ENCODE peak calls at places on chromosomes 5 and 9, in four cellular contexts. D, W, S and V are unnamed samples. For H3K79me1, the result is how much of the 10 kb centered on the place peaks cover.

GRCh38 chr9:76198336-76198735 is 195.9 kb downstream of the RFK start:
- DNase-seq in D (no peak), W (peak), S (no peak), V (no peak)

GRCh38 chr9:35306281-35306680 is 144.5 kb downstream of the UNC13B start:
- DNase-seq in S (no peak), W (peak), D (no peak), V (no peak)

GRCh38 chr9:136014928-136015633 is 53.9 kb upstream of the UBAC1 start:
- DNase-seq in W (no peak), S (no peak), D (no peak), V (no peak)

GRCh38 chr5:173884402-173885053 is 3.6 kb upstream of the CPEB4 start:
- DNase-seq in S (no peak), W (no peak), D (no peak), V (no peak)

GRCh38 chr5:172714491-172715420 is 56.2 kb downstream of the DUSP1 start:
- DNase-seq in S (peak), D (peak), W (peak), V (peak)

GRCh38 chr9:130018260-130018659 is 24.7 kb downstream of the FNBP1 start:
- DNase-seq in W (peak), S (no peak), D (no peak), V (no peak)

GRCh38 chr9:77999231-77999631 is 32.4 kb downstream of the GNAQ start:
- DNase-seq in D (no peak), S (no peak), W (peak), V (no peak)

GRCh38 chr5:93572101-93572772 is 8.8 kb downstream of the NR2F1-AS1 start:
- DNase-seq in D (peak), W (no peak), S (no peak), V (no peak)

GRCh38 chr9:19283108-19283710 is 52.7 kb downstream of the DENND4C start:
- DNase-seq in S (no peak), W (no peak), D (no peak), V (no peak)

GRCh38 chr9:4550777-4551476 is 60.7 kb downstream of the SLC1A1 start:
- DNase-seq in S (no peak), W (peak), D (no peak), V (no peak)

GRCh38 chr5:135851907-135852805 is 17.7 kb downstream of the SLC25A48 start:
- DNase-seq in S (no peak), D (no peak), W (no peak), V (no peak)

GRCh38 chr5:1120236-1120999 is 8.6 kb upstream of the SLC12A7 start:
- DNase-seq in D (no peak), W (no peak), S (no peak), V (no peak)

GRCh38 chr5:179923422-179923821 is 15.7 kb upstream of the TBC1D9B start:
- DNase-seq in W (no peak), D (no peak), S (no peak), V (no peak)

GRCh38 chr5:159149085-159149484 is 49.4 kb upstream of the EBF1 start:
- DNase-seq in W (no peak), D (no peak), S (no peak), V (no peak)

GRCh38 chr9:75333624-75334023 is 245.3 kb downstream of the OSTF1 start:
- DNase-seq in W (no peak), D (no peak), S (no peak), V (no peak)

GRCh38 chr5:110463116-110463515 is 263.4 kb downstream of the TMEM232 start:
- DNase-seq in S (no peak), D (no peak), W (peak), V (no peak)

GRCh38 chr9:112546149-112547012 is 59.8 kb downstream of the KIAA1958 start:
- DNase-seq in W (peak), S (no peak), D (no peak), V (no peak)

GRCh38 chr5:124111886-124112285 is 599.9 kb downstream of the CSNK1G3 start:
- DNase-seq in W (peak), S (no peak), D (no peak), V (no peak)

GRCh38 chr5:123438902-123439301 is 15.7 kb upstream of the CEP120 start:
- DNase-seq in S (no peak), W (peak), D (no peak), V (no peak)

GRCh38 chr9:91285729-91286353 is 75.9 kb downstream of the AUH start:
- DNase-seq in S (no peak), W (peak), D (no peak), V (no peak)

GRCh38 chr9:109030426-109030825 is 17.1 kb upstream of the CTNNAL1 start:
- DNase-seq in W (no peak), S (no peak), D (no peak), V (no peak)

GRCh38 chr5:116575635-116576042 is 1.0 kb upstream of the SEMA6A start:
- DNase-seq in S (peak), D (peak), W (no peak), V (peak)

GRCh38 chr5:27316283-27316675 is 277.9 kb upstream of the CDH9 start:
- DNase-seq in D (no peak), S (no peak), W (peak), V (no peak)

DNA sequence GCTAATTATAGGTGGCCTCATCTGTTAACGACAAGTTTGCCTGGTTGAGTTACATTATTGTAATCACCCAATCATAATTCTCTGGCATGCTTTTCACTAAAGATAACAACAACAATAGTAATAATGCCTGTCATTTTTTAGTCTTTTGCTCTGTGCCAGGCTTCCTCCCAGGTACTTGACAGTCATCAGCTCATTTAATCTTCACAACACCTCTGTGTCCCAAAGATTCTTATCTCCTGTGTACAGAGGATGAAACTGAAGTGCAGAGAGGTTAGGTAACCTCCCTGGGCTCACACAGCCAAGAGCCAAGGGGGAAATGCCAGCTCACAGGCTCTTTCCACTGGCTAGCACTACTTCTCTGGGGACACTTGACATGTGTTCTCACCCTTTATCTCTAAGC is 77.5 kb downstream of the DAB2IP start:
- DNase-seq in D (no peak), S (no peak), W (no peak), V (no peak)
- H3K79me1 ChIP-seq in D (under half), S (under half), W (under half), V (under half)

GRCh38 chr9:133143639-133144141 is 20.0 kb downstream of the GBGT1 start:
- DNase-seq in D (no peak), W (no peak), S (no peak), V (no peak)
- H3K79me1 ChIP-seq in D (under half), W (under half), S (under half), V (under half)

GRCh38 chr5:150500328-150500841 is 7.5 kb upstream of the NDST1 start:
- DNase-seq in S (no peak), W (no peak), D (no peak), V (no peak)
- H3K79me1 ChIP-seq in S (under half), W (under half), D (under half), V (under half)

DNA sequence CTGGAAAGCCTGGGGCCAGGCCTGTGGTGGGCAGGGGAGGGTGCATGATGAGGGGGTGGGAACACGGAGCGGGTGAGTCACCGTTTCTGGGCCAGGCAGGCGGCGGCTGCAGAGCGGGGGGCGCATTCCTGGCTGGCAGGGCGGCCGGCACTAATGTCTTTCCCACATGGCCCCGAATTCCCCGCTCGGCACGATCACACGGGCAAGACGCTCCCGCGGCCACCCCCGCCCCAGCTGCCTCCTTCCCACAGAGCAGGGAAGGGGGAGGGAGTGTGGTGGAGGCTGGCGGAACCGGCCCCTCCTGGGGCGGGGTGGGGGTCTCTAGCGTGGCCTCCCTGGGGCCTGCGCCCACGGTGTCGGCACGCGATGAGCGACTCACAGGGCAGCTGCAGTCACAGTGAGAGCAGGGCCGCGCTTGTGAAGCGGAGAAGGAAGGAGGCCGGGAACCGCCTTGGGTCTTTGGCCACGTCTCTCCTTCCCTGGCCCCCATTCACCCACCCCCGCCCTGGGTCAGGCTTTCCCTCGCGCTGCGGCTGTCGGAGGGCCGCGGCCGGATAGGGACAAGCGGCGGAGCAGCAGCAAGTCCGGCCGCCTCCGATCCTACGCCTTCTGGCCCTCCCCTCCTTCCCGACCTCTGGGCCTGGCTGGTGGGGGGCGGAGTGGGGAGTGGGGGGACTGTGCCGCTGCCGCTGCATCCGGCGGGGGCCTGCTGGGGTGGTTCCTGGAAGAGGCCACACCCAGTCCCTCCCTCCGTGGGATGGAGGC is 48.9 kb downstream of the CXXC5 start:
- DNase-seq in S (no peak), W (peak), D (no peak), V (peak)
- H3K79me1 ChIP-seq in S (under half), W (under half), D (under half), V (under half)

GRCh38 chr5:68433921-68434879 is 218.6 kb downstream of the PIK3R1 start:
- DNase-seq in D (no peak), S (no peak), W (peak), V (peak)
- H3K79me1 ChIP-seq in D (under half), S (under half), W (under half), V (under half)

GRCh38 chr9:134692573-134692860 is 50.9 kb downstream of the COL5A1 start:
- DNase-seq in S (no peak), D (no peak), W (no peak), V (no peak)
- H3K79me1 ChIP-seq in S (under half), D (under half), W (under half), V (under half)

GRCh38 chr5:6722015-6722414 is 8.8 kb downstream of the TENT4A start:
- DNase-seq in D (no peak), S (no peak), W (peak), V (no peak)

GRCh38 chr5:6719417-6719816 is 6.2 kb downstream of the TENT4A start:
- DNase-seq in W (no peak), S (no peak), D (no peak), V (no peak)

GRCh38 chr5:6721442-6721841 is 8.2 kb downstream of the TENT4A start:
- DNase-seq in D (no peak), S (no peak), W (no peak), V (no peak)

GRCh38 chr5:6719896-6720560 is 6.8 kb downstream of the TENT4A start:
- DNase-seq in D (no peak), W (peak), S (no peak), V (no peak)

GRCh38 chr5:6720561-6720921 is 7.3 kb downstream of the TENT4A start:
- DNase-seq in W (no peak), S (no peak), D (no peak), V (no peak)
- H3K79me1 ChIP-seq in W (under half), S (under half), D (under half), V (under half)

GRCh38 chr5:154519375-154519774 is 41.3 kb upstream of the HAND1 start:
- DNase-seq in S (no peak), W (peak), D (no peak), V (no peak)
- H3K79me1 ChIP-seq in S (under half), W (under half), D (under half), V (under half)